ENCODE peak calls at places on chromosomes 7 and 10, in eight cellular contexts. One of them, this sample, is unnamed.

GRCh38 chr10:59896186-59896585 is 10.2 kb downstream of the CCDC6 start:
- DNase-seq in IMR-90: no peak
- DNase-seq in endodermal cell: no peak
- DNase-seq in neural progenitor cell: no peak
- DNase-seq in PC-3: no peak
- DNase-seq in kidney: no peak
- DNase-seq in fibroblast of lung: no peak
- DNase-seq in HCT116: no peak
- DNase-seq in this sample: no peak

GRCh38 chr7:131878777-131879176 is 322.3 kb upstream of the PODXL start:
- DNase-seq in IMR-90: no peak
- DNase-seq in endodermal cell: no peak
- DNase-seq in neural progenitor cell: no peak
- DNase-seq in PC-3: no peak
- DNase-seq in kidney: no peak
- DNase-seq in fibroblast of lung: no peak
- DNase-seq in HCT116: no peak
- DNase-seq in this sample: peak; percentile 43

GRCh38 chr10:127854769-127855583 is 37.8 kb downstream of the CLRN3 start:
- DNase-seq in IMR-90: no peak
- DNase-seq in endodermal cell: peak; percentile 36
- DNase-seq in neural progenitor cell: no peak
- DNase-seq in PC-3: no peak
- DNase-seq in kidney: no peak
- DNase-seq in fibroblast of lung: no peak
- DNase-seq in HCT116: no peak
- DNase-seq in this sample: no peak

GRCh38 chr7:157873664-157874063 is 536.9 kb downstream of the DNAJB6 start:
- DNase-seq in IMR-90: no peak
- DNase-seq in endodermal cell: no peak
- DNase-seq in neural progenitor cell: no peak
- DNase-seq in PC-3: no peak
- DNase-seq in kidney: no peak
- DNase-seq in fibroblast of lung: no peak
- DNase-seq in HCT116: no peak
- DNase-seq in this sample: no peak

GRCh38 chr7:741850-742249 is 14.8 kb upstream of the PRKAR1B start:
- DNase-seq in IMR-90: no peak
- DNase-seq in endodermal cell: no peak
- DNase-seq in neural progenitor cell: no peak
- DNase-seq in PC-3: no peak
- DNase-seq in kidney: peak; percentile 55
- DNase-seq in fibroblast of lung: no peak
- DNase-seq in HCT116: no peak
- DNase-seq in this sample: no peak

GRCh38 chr7:122430710-122431109 is 126.2 kb upstream of the FEZF1 start:
- DNase-seq in IMR-90: no peak
- DNase-seq in endodermal cell: no peak
- DNase-seq in neural progenitor cell: no peak
- DNase-seq in PC-3: no peak
- DNase-seq in kidney: no peak
- DNase-seq in fibroblast of lung: peak; percentile 23
- DNase-seq in HCT116: no peak
- DNase-seq in this sample: no peak

GRCh38 chr10:67864560-67865371 is 19.7 kb upstream of the SIRT1 start:
- DNase-seq in IMR-90: no peak
- DNase-seq in endodermal cell: no peak
- DNase-seq in neural progenitor cell: no peak
- DNase-seq in PC-3: no peak
- DNase-seq in kidney: no peak
- DNase-seq in fibroblast of lung: no peak
- DNase-seq in HCT116: no peak
- DNase-seq in this sample: no peak

GRCh38 chr10:100565206-100565985 is 29.7 kb downstream of the HIF1AN start:
- DNase-seq in IMR-90: no peak
- DNase-seq in endodermal cell: peak; percentile 44
- DNase-seq in neural progenitor cell: no peak
- DNase-seq in PC-3: no peak
- DNase-seq in kidney: no peak
- DNase-seq in fibroblast of lung: no peak
- DNase-seq in HCT116: no peak
- DNase-seq in this sample: no peak

GRCh38 chr7:142568430-142569097 is 180.7 kb upstream of the PRSS1 start:
- DNase-seq in IMR-90: peak; percentile 93
- DNase-seq in endodermal cell: no peak
- DNase-seq in neural progenitor cell: no peak
- DNase-seq in PC-3: peak; percentile 92
- DNase-seq in kidney: no peak
- DNase-seq in fibroblast of lung: peak; percentile 93
- DNase-seq in HCT116: no peak
- DNase-seq in this sample: peak; percentile 71

GRCh38 chr7:45985902-45986301 is 64.8 kb upstream of the IGFBP3 start:
- DNase-seq in IMR-90: peak; percentile 80
- DNase-seq in endodermal cell: peak; percentile 43
- DNase-seq in neural progenitor cell: no peak
- DNase-seq in PC-3: peak; percentile 46
- DNase-seq in kidney: peak; percentile 54
- DNase-seq in fibroblast of lung: peak; percentile 76
- DNase-seq in HCT116: no peak
- DNase-seq in this sample: peak; percentile 61

GRCh38 chr10:29858352-29859267 is 200.8 kb downstream of the JCAD start:
- DNase-seq in IMR-90: peak; percentile 82
- DNase-seq in endodermal cell: peak; percentile 78
- DNase-seq in neural progenitor cell: peak; percentile 86
- DNase-seq in PC-3: peak; percentile 81
- DNase-seq in kidney: peak; percentile 80
- DNase-seq in fibroblast of lung: peak; percentile 85
- DNase-seq in HCT116: peak; percentile 36
- DNase-seq in this sample: peak; percentile 84

GRCh38 chr7:30176463-30177090 is 41.8 kb downstream of the MTURN start:
- DNase-seq in IMR-90: no peak
- DNase-seq in endodermal cell: no peak
- DNase-seq in neural progenitor cell: no peak
- DNase-seq in PC-3: no peak
- DNase-seq in kidney: no peak
- DNase-seq in fibroblast of lung: no peak
- DNase-seq in HCT116: no peak
- DNase-seq in this sample: no peak

GRCh38 chr7:92527300-92528187 is 776 bp downstream of the PEX1 start:
- DNase-seq in IMR-90: peak; percentile 55
- DNase-seq in endodermal cell: peak; percentile 79
- DNase-seq in neural progenitor cell: peak; percentile 80
- DNase-seq in PC-3: peak; percentile 66
- DNase-seq in kidney: peak; percentile 76
- DNase-seq in fibroblast of lung: peak; percentile 55
- DNase-seq in HCT116: peak; percentile 37
- DNase-seq in this sample: peak; percentile 58

GRCh38 chr10:113219446-113219845 is 269.4 kb downstream of the TCF7L2 start:
- DNase-seq in IMR-90: no peak
- DNase-seq in endodermal cell: peak; percentile 60
- DNase-seq in neural progenitor cell: no peak
- DNase-seq in PC-3: no peak
- DNase-seq in kidney: no peak
- DNase-seq in fibroblast of lung: no peak
- DNase-seq in HCT116: no peak
- DNase-seq in this sample: no peak

GRCh38 chr10:113221756-113222168 is 271.7 kb downstream of the TCF7L2 start:
- DNase-seq in IMR-90: no peak
- DNase-seq in endodermal cell: peak; percentile 80
- DNase-seq in neural progenitor cell: no peak
- DNase-seq in PC-3: peak; percentile 22
- DNase-seq in kidney: no peak
- DNase-seq in fibroblast of lung: peak; percentile 55
- DNase-seq in HCT116: peak; percentile 56
- DNase-seq in this sample: no peak

GRCh38 chr10:113214331-113214730 is 264.3 kb downstream of the TCF7L2 start:
- DNase-seq in IMR-90: no peak
- DNase-seq in endodermal cell: no peak
- DNase-seq in neural progenitor cell: no peak
- DNase-seq in PC-3: peak; percentile 14
- DNase-seq in kidney: no peak
- DNase-seq in fibroblast of lung: no peak
- DNase-seq in HCT116: no peak
- DNase-seq in this sample: no peak

GRCh38 chr10:113213041-113213440 is 263.0 kb downstream of the TCF7L2 start:
- DNase-seq in IMR-90: no peak
- DNase-seq in endodermal cell: no peak
- DNase-seq in neural progenitor cell: no peak
- DNase-seq in PC-3: no peak
- DNase-seq in kidney: no peak
- DNase-seq in fibroblast of lung: no peak
- DNase-seq in HCT116: no peak
- DNase-seq in this sample: peak; percentile 35

DNA sequence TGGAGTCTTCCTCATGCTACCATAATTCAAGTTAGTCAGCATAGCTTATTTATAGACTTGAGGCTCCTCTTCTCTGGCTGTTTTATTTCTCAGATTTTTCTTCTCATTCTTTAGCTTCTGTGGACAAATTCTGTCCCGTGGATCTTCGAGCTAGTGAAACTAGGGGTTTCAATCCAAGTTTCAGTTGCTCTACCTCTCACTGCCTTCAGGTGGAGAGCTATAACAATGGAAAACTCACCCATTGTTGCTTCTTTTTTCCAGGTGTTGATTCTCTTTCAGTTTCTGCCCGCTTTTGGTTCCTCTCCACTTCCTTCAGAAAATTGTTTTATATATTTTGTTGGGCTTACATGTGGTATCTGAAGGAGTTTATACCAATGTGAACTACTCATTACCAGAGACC is 266.0 kb downstream of the TCF7L2 start:
- DNase-seq in IMR-90: no peak
- DNase-seq in endodermal cell: no peak
- DNase-seq in neural progenitor cell: peak; percentile 19
- DNase-seq in PC-3: peak; percentile 50
- DNase-seq in kidney: no peak
- DNase-seq in fibroblast of lung: no peak
- DNase-seq in HCT116: peak; percentile 12
- DNase-seq in this sample: peak; percentile 12
- TF ChIP-seq CTCF in IMR-90: no peak
- TF ChIP-seq CTCF in endodermal cell: peak; percentile 75
- TF ChIP-seq CTCF in neural progenitor cell: peak; percentile 29
- TF ChIP-seq CTCF in PC-3: peak; percentile 67
- TF ChIP-seq CTCF in kidney: no peak
- TF ChIP-seq CTCF in fibroblast of lung: peak; percentile 6
- TF ChIP-seq CTCF in HCT116: peak; percentile 48
- TF ChIP-seq CTCF in this sample: peak; percentile 62

GRCh38 chr7:78769551-78770101 is 683.8 kb downstream of the MAGI2 start:
- DNase-seq in IMR-90: no peak
- DNase-seq in endodermal cell: peak; percentile 52
- DNase-seq in neural progenitor cell: no peak
- DNase-seq in PC-3: no peak
- DNase-seq in kidney: no peak
- DNase-seq in fibroblast of lung: no peak
- DNase-seq in HCT116: no peak
- DNase-seq in this sample: no peak

GRCh38 chr7:78764571-78764970 is 688.9 kb downstream of the MAGI2 start:
- DNase-seq in IMR-90: no peak
- DNase-seq in endodermal cell: no peak
- DNase-seq in neural progenitor cell: no peak
- DNase-seq in PC-3: no peak
- DNase-seq in kidney: no peak
- DNase-seq in fibroblast of lung: no peak
- DNase-seq in HCT116: no peak
- DNase-seq in this sample: no peak

GRCh38 chr7:78770422-78771410 is 682.8 kb downstream of the MAGI2 start:
- DNase-seq in IMR-90: peak; percentile 71
- DNase-seq in endodermal cell: peak; percentile 88
- DNase-seq in neural progenitor cell: peak; percentile 37
- DNase-seq in PC-3: no peak
- DNase-seq in kidney: no peak
- DNase-seq in fibroblast of lung: peak; percentile 26
- DNase-seq in HCT116: no peak
- DNase-seq in this sample: no peak

GRCh38 chr7:78765985-78766729 is 687.3 kb downstream of the MAGI2 start:
- DNase-seq in IMR-90: peak; percentile 50
- DNase-seq in endodermal cell: no peak
- DNase-seq in neural progenitor cell: no peak
- DNase-seq in PC-3: no peak
- DNase-seq in kidney: no peak
- DNase-seq in fibroblast of lung: no peak
- DNase-seq in HCT116: no peak
- DNase-seq in this sample: no peak

DNA sequence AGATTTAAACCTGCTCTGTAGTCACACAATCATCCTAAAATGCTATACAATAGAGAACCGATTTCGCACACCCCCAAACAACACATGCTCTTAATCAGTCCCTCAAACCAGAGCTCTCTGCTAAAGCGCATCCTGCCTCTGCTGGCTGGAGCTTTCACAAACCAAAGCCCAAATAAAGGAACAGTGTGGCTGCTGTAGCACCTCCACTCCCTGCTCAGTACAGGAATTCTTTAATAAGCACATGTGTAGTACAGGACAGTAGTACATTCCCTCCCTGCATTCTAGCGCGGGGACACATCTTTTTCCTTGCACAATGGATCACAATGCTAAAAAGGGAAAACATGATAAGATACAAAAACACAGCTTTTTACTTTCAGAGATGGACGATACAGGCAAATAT is 684.6 kb downstream of the MAGI2 start:
- DNase-seq in IMR-90: no peak
- DNase-seq in endodermal cell: peak; percentile 54
- DNase-seq in neural progenitor cell: peak; percentile 47
- DNase-seq in PC-3: no peak
- DNase-seq in kidney: no peak
- DNase-seq in fibroblast of lung: no peak
- DNase-seq in HCT116: no peak
- DNase-seq in this sample: no peak
- H3K9ac ChIP-seq in IMR-90: no peak overlapping the region
- H3K9ac ChIP-seq in endodermal cell: peak overlapping the region; percentile 50
- H3K9ac ChIP-seq in neural progenitor cell: no peak overlapping the region
- H3K9ac ChIP-seq in PC-3: no peak overlapping the region
- H3K9ac ChIP-seq in kidney: no peak overlapping the region
- H3K9ac ChIP-seq in fibroblast of lung: no peak overlapping the region
- H3K9ac ChIP-seq in HCT116: no peak overlapping the region
- H3K9ac ChIP-seq in this sample: no peak overlapping the region

GRCh38 chr7:38881015-38881414 is 28.0 kb downstream of the VPS41 start:
- DNase-seq in IMR-90: no peak
- DNase-seq in endodermal cell: peak; percentile 52
- DNase-seq in neural progenitor cell: no peak
- DNase-seq in PC-3: no peak
- DNase-seq in kidney: no peak
- DNase-seq in fibroblast of lung: peak; percentile 13
- DNase-seq in HCT116: no peak
- DNase-seq in this sample: no peak
- TF ChIP-seq CTCF in IMR-90: no peak
- TF ChIP-seq CTCF in endodermal cell: peak; percentile 49
- TF ChIP-seq CTCF in neural progenitor cell: peak; percentile 23
- TF ChIP-seq CTCF in PC-3: peak; percentile 13
- TF ChIP-seq CTCF in kidney: no peak
- TF ChIP-seq CTCF in fibroblast of lung: no peak
- TF ChIP-seq CTCF in HCT116: no peak
- TF ChIP-seq CTCF in this sample: no peak

DNA sequence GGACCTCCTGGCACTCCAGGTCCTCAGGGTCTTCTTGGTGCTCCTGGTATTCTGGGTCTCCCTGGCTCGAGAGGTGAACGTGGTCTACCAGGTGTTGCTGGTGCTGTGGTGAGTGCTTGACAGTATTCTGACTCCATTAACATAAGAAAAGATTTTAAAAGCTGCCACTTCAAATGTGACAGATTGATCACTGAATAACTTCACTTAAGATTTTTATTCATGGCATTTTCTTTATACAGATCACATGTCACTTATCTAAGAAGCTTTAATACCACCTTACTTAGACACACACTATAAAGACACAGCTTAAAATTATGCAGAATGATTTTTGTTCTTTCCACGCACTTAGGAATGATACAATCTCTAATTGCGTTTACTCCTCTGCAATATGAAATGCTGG is 29.6 kb downstream of the COL1A2 start:
- DNase-seq in IMR-90: no peak
- DNase-seq in endodermal cell: no peak
- DNase-seq in neural progenitor cell: no peak
- DNase-seq in PC-3: no peak
- DNase-seq in kidney: no peak
- DNase-seq in fibroblast of lung: no peak
- DNase-seq in HCT116: no peak
- DNase-seq in this sample: no peak
- H3K9ac ChIP-seq in IMR-90: peak overlapping the region; percentile 22
- H3K9ac ChIP-seq in endodermal cell: no peak overlapping the region
- H3K9ac ChIP-seq in neural progenitor cell: no peak overlapping the region
- H3K9ac ChIP-seq in PC-3: no peak overlapping the region
- H3K9ac ChIP-seq in kidney: no peak overlapping the region
- H3K9ac ChIP-seq in fibroblast of lung: peak overlapping the region; percentile 21
- H3K9ac ChIP-seq in HCT116: no peak overlapping the region
- H3K9ac ChIP-seq in this sample: no peak overlapping the region

This sample was measured in mammary epithelial cell.